ENCODE peak calls at places on chromosomes 6 and 20, in six cellular contexts. D is GM23338, X is mesendoderm, K is testis, B is tibial artery, T is heart right ventricle. V is an unnamed sample.

GRCh38 chr6:39328066-39328465 is 5.6 kb upstream of the KCNK16 start:
- DNase-seq in B (no peak), T (no peak), X (no peak), D (no peak), K (no peak), V (no peak)

GRCh38 chr6:148616811-148617210 is 130.0 kb upstream of the UST start:
- DNase-seq in K (no peak), T (no peak), X (no peak), D (no peak), B (no peak), V (no peak)

GRCh38 chr6:39184906-39185580 is 44.2 kb downstream of the KCNK5 start:
- DNase-seq in X (no peak), K (no peak), B (no peak), D (no peak), T (no peak), V (peak; percentile 49)

GRCh38 chr6:151537561-151537960 is 43.7 kb downstream of the CCDC170 start:
- DNase-seq in T (no peak), X (no peak), B (no peak), D (no peak), K (no peak), V (no peak)

GRCh38 chr6:15073344-15073789 is 172.5 kb upstream of the JARID2 start:
- DNase-seq in X (peak; percentile 64), K (no peak), B (no peak), T (no peak), D (no peak), V (no peak)

GRCh38 chr20:17928633-17929311 is 39.8 kb downstream of the SNX5 start:
- DNase-seq in X (peak; percentile 55), D (peak; percentile 62), K (no peak), B (no peak), T (no peak), V (no peak)

GRCh38 chr6:149763866-149764265 is 14.3 kb downstream of the PCMT1 start:
- DNase-seq in X (no peak), B (no peak), K (no peak), T (no peak), D (no peak), V (no peak)

GRCh38 chr20:5080384-5080877 is 39.3 kb downstream of the PCNA start:
- DNase-seq in X (no peak), K (peak; percentile 68), D (no peak), T (peak; percentile 28), B (peak; percentile 83), V (peak; percentile 89)

GRCh38 chr6:140183881-140184280 is 809.4 kb upstream of the CITED2 start:
- DNase-seq in T (no peak), X (no peak), D (no peak), K (no peak), B (no peak), V (no peak)

GRCh38 chr6:157825243-157825904 is 2.3 kb downstream of the SNX9 start:
- DNase-seq in B (no peak), T (no peak), K (no peak), D (no peak), X (no peak), V (no peak)

GRCh38 chr20:16621435-16622141 is 48.3 kb upstream of the KIF16B start:
- DNase-seq in B (no peak), T (no peak), X (peak; percentile 45), D (no peak), K (no peak), V (no peak)

GRCh38 chr6:4936681-4937041 is 67.2 kb downstream of the RPP40 start:
- DNase-seq in K (no peak), T (peak; percentile 25), B (no peak), D (peak; percentile 57), X (peak; percentile 53), V (no peak)

GRCh38 chr20:2578430-2579192 is 42.2 kb downstream of the TMC2 start:
- DNase-seq in B (no peak), T (no peak), K (peak; percentile 22), D (no peak), X (peak; percentile 43), V (no peak)

GRCh38 chr6:39778581-39779270 is 13.4 kb upstream of the DAAM2 start:
- DNase-seq in T (no peak), X (no peak), K (no peak), D (no peak), B (no peak), V (no peak)

GRCh38 chr6:21678990-21679389 is 85.4 kb downstream of the SOX4 start:
- DNase-seq in X (peak; percentile 93), K (no peak), D (no peak), B (no peak), T (no peak), V (no peak)

GRCh38 chr6:162964703-162965140 is 236.9 kb downstream of the PACRG start:
- DNase-seq in T (peak; percentile 51), X (no peak), D (no peak), K (peak; percentile 49), B (no peak), V (no peak)

GRCh38 chr6:131807644-131808459 is at the start of gene ENPP1:
- DNase-seq in B (peak; percentile 75), X (peak; percentile 80), T (peak; percentile 78), D (peak; percentile 86), K (peak; percentile 73), V (peak; percentile 89)

GRCh38 chr6:109008537-109008950 is 86.1 kb downstream of the SESN1 start:
- DNase-seq in D (no peak), T (no peak), K (no peak), X (no peak), B (no peak), V (no peak)

GRCh38 chr6:26550250-26550993 is 12.3 kb downstream of the HMGN4 start:
- DNase-seq in B (no peak), T (peak; percentile 46), D (peak; percentile 97), K (peak; percentile 79), X (peak; percentile 98), V (peak; percentile 76)

GRCh38 chr6:15207923-15208322 is 37.9 kb upstream of the JARID2 start:
- DNase-seq in K (no peak), T (no peak), D (peak; percentile 84), X (peak; percentile 81), B (no peak), V (no peak)

GRCh38 chr20:8879669-8880068 is 189.2 kb upstream of the PLCB4 start:
- DNase-seq in B (no peak), K (no peak), X (no peak), T (no peak), D (no peak), V (no peak)

GRCh38 chr6:133648576-133648975 is 240.3 kb upstream of the TCF21 start:
- DNase-seq in X (no peak), D (no peak), T (no peak), B (no peak), K (no peak), V (no peak)

GRCh38 chr6:160500639-160501038 is 152.5 kb downstream of the SLC22A3 start:
- DNase-seq in T (no peak), D (no peak), B (no peak), K (no peak), X (no peak), V (no peak)

GRCh38 chr6:79813854-79814477 is 133.4 kb downstream of the ELOVL4 start:
- DNase-seq in K (peak; percentile 91), B (peak; percentile 85), D (peak; percentile 81), X (peak; percentile 71), T (peak; percentile 70), V (peak; percentile 77)

GRCh38 chr20:36285746-36286447 is 20.2 kb upstream of the DLGAP4 start:
- DNase-seq in X (peak; percentile 32), T (no peak), K (no peak), D (peak; percentile 43), B (no peak), V (no peak)

GRCh38 chr20:652611-653109 is 340 bp downstream of the SRXN1 start:
- DNase-seq in X (peak; percentile 62), B (no peak), K (peak; percentile 42), T (peak; percentile 35), D (no peak), V (no peak)

GRCh38 chr6:38153511-38153910 is 334.0 kb downstream of the ZFAND3 start:
- DNase-seq in T (no peak), B (peak; percentile 12), K (no peak), D (no peak), X (no peak), V (no peak)

GRCh38 chr6:88967891-88968290 is 4.5 kb upstream of the RNGTT start:
- DNase-seq in T (no peak), X (no peak), K (no peak), B (no peak), D (no peak), V (no peak)

GRCh38 chr6:66897576-66897975 is 1190.5 kb upstream of the EYS start:
- DNase-seq in T (no peak), B (peak; percentile 30), X (peak; percentile 57), K (no peak), D (peak; percentile 44), V (no peak)

DNA sequence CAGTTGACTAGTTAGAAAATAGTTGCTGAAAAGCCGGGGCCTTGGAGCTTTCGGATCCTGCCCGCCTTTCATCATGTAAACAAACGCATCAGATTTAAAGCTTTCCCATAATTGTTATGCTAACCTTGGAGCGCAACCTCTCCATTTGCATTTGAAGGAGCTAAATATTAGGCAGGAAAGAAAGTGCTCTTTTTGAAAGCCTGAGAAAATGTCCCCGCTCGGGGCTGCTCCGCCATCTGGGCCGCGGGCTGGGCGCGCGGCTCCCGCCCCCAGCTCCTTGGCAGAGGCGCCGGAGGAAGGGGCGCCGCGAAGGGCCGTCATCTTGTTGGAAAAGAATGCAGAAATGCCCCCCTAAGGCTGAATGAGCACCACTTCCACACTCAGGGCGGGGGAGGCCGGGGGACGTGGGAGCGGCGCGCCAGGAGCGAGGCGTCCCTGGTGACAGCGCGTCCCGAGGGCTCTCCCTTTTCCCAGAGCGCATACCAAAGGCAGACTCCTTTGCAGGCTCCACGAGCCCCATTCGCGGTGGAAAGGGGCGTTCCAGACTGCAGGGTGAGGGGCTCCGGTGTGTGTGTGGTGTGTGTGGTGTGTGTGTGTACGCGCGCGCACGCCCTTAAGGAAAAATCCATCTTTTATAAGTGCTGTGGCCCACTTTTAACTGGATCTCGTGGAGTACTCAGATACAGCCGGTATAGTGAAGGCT is 145.6 kb upstream of the ID4 start:
- DNase-seq in K (peak; percentile 37), D (peak; percentile 88), T (no peak), X (peak; percentile 73), B (peak; percentile 24), V (peak; percentile 57)
- H3K4me3 ChIP-seq in K (peak overlapping the region; percentile 54), D (peak overlapping the region; percentile 38), T (peak overlapping the region; percentile 24), X (peak overlapping the region; percentile 50), B (peak overlapping the region; percentile 61), V (peak overlapping the region; percentile 19)

DNA sequence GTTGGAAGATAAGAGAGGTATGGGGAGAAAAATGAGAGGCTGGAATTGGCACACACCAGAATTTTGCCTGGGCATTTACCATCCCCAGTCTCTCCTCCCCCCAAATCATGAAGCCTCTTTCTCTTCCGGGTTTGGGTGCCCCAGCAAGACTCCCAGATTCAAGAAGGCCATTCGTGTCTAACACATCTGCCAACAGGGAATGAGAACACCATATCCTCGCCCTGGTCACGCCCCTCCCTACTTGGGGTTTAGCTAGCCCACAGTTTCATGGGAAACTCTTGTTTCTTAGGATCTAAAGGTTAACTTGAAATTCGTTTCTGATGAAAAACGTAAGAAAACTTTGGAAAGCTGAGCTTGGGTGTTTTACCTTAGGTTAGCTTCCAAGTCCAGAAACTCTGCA is 105.5 kb upstream of the TMEM170B start:
- DNase-seq in D (no peak), B (no peak), K (no peak), X (no peak), T (no peak), V (no peak)
- H3K4me1 ChIP-seq in D (peaks cover 23% of the 10 kb centered on the region), B (no peaks in the 10 kb centered on the region), K (peaks cover 41% of the 10 kb centered on the region), X (peaks cover 13% of the 10 kb centered on the region), T (peaks cover 62% of the 10 kb centered on the region), V (peaks cover 8% of the 10 kb centered on the region)

GRCh38 chr20:49573900-49574416 is 6.0 kb upstream of the PTGIS start:
- DNase-seq in D (no peak), B (peak; percentile 76), K (no peak), T (no peak), X (no peak), V (no peak)
- H3K4me3 ChIP-seq in D (no peak overlapping the region), B (no peak overlapping the region), K (no peak overlapping the region), T (no peak overlapping the region), X (no peak overlapping the region), V (no peak overlapping the region)

GRCh38 chr6:136762022-136762975 is 30.0 kb downstream of the MAP3K5 start:
- DNase-seq in D (no peak), X (no peak), K (no peak), B (no peak), T (peak; percentile 35), V (no peak)
- H3K4me1 ChIP-seq in D (peaks cover 4% of the 10 kb centered on the region), X (no peaks in the 10 kb centered on the region), K (peaks cover 16% of the 10 kb centered on the region), B (no peaks in the 10 kb centered on the region), T (peaks cover 85% of the 10 kb centered on the region), V (peaks cover 14% of the 10 kb centered on the region)

V was measured in aorta.